ENCODE peak calls at places on chromosomes 16 and 17, in four cellular contexts. A is A549, L is tibial nerve, U is sigmoid colon. G is an unnamed sample.

GRCh38 chr17:49447603-49448325 is 33.1 kb upstream of the PHB1 start:
- DNase-seq in A (no peak), L (no peak), U (peak), G (no peak)

GRCh38 chr16:14325921-14326401 is 254.8 kb downstream of the MRTFB start:
- DNase-seq in A (no peak), L (no peak), U (no peak), G (no peak)

GRCh38 chr16:78570409-78571141 is 471.1 kb downstream of the WWOX start:
- DNase-seq in A (no peak), L (no peak), U (no peak), G (no peak)

GRCh38 chr16:81697321-81697885 is 81.7 kb upstream of the PLCG2 start:
- DNase-seq in A (peak), L (no peak), U (no peak), G (no peak)

GRCh38 chr16:64092284-64092683 is 1029.6 kb downstream of the CDH11 start:
- DNase-seq in A (no peak), L (no peak), U (no peak), G (no peak)

GRCh38 chr17:75588546-75589016 is 981 bp downstream of the MYO15B start:
- DNase-seq in A (no peak), L (no peak), U (peak), G (no peak)

GRCh38 chr17:50184057-50184456 is 17.4 kb downstream of the COL1A1 start:
- DNase-seq in A (no peak), L (no peak), U (no peak), G (no peak)

GRCh38 chr17:49814781-49815496 is 26.5 kb downstream of the KAT7 start:
- DNase-seq in A (no peak), L (no peak), U (no peak), G (no peak)

GRCh38 chr17:27756467-27757371 is 43.6 kb downstream of the NOS2 start:
- DNase-seq in A (peak), L (peak), U (no peak), G (no peak)

GRCh38 chr17:45353047-45353446 is 36.2 kb upstream of the MAP3K14 start:
- DNase-seq in A (no peak), L (no peak), U (peak), G (peak)

GRCh38 chr16:1458336-1458976 is 14.1 kb upstream of the CCDC154 start:
- DNase-seq in A (no peak), L (no peak), U (no peak), G (no peak)

GRCh38 chr17:57485916-57486315 is 229.6 kb downstream of the MSI2 start:
- DNase-seq in A (no peak), L (no peak), U (no peak), G (no peak)

GRCh38 chr17:57484826-57485565 is 228.7 kb downstream of the MSI2 start:
- DNase-seq in A (no peak), L (no peak), U (no peak), G (no peak)

GRCh38 chr17:57484081-57484666 is 227.9 kb downstream of the MSI2 start:
- DNase-seq in A (no peak), L (no peak), U (no peak), G (no peak)

GRCh38 chr17:57486416-57486815 is 230.1 kb downstream of the MSI2 start:
- DNase-seq in A (no peak), L (no peak), U (no peak), G (no peak)

DNA sequence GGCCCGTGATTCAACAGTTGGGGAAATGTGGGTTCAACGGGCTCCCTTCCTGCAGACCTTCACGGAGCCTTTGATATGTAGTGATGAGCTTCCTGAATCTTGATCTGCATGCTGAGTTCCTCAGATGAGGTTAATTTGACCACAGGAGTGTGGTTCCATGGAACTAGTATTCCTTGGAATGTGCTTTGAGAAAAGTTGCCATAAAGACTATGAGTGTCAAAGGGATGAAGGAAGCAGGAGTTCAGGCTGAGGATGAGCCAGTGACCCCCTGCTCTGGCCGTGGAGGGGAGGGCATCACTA is 229.2 kb downstream of the MSI2 start:
- DNase-seq in A (no peak), L (no peak), U (no peak), G (no peak)
- H3K4me3 ChIP-seq in A (no peak), L (no peak), U (no peak), G (no peak)

GRCh38 chr16:85535352-85536072 is 77.6 kb upstream of the GSE1 start:
- DNase-seq in A (no peak), L (no peak), U (peak), G (no peak)
- TF ChIP-seq EP300 in A (no peak), L (no peak), U (no peak), G (no peak)

GRCh38 chr17:57124053-57124452 is 39.0 kb downstream of the AKAP1 start:
- DNase-seq in A (no peak), L (no peak), U (no peak), G (no peak)
- H3K4me3 ChIP-seq in A (no peak), L (no peak), U (no peak), G (no peak)

GRCh38 chr17:7857724-7858486 is at the start of gene CYB5D1:
- DNase-seq in A (peak), L (peak), U (peak), G (peak)
- TF ChIP-seq EP300 in A (no peak), L (peak), U (no peak), G (no peak)

DNA sequence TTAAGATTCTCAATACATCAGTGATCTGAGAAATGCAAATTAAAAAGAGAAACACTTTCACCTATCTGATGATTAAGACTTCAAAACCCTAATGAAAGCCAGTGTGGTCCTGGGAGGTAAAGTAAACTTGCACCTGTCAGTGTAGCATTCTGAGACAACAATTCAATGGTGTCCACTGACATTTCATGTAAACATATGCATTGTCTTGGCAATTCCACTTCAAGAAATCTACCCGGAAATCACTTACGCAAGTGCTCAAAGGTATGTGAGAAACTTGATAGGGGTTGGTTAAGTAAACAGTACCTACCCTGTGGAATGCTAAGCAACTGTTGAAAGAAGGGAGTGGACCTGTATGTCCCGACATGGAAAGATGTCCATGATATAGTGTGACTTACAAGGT is 2.1 kb downstream of the ST6GALNAC1 start:
- DNase-seq in A (peak), L (no peak), U (no peak), G (peak)
- H3K4me3 ChIP-seq in A (no peak), L (no peak), U (no peak), G (no peak)

GRCh38 chr17:73090396-73091202 is 1.9 kb downstream of the SLC39A11 start:
- DNase-seq in A (no peak), L (no peak), U (no peak), G (no peak)
- TF ChIP-seq EP300 in A (no peak), L (no peak), U (no peak), G (no peak)

GRCh38 chr17:42252528-42253172 is 23.5 kb downstream of the STAT5B start:
- DNase-seq in A (no peak), L (no peak), U (no peak), G (no peak)
- H3K4me3 ChIP-seq in A (no peak), L (no peak), U (no peak), G (no peak)

GRCh38 chr17:7573324-7574080 is 5.9 kb upstream of the CD68 start:
- DNase-seq in A (peak), L (peak), U (peak), G (peak)
- TF ChIP-seq EP300 in A (no peak), L (peak), U (no peak), G (no peak)

G was measured in suprapubic skin.